ENCODE peak calls at places on chromosome 15, in six cellular contexts. P is mesenchymal stem cell, V is IMR-90, L is neuronal stem cell, N is H9, B is H1. Q is an unnamed sample.

GRCh38 chr15:89199734-89200133 is 21.6 kb downstream of the RLBP1 start:
- DNase-seq in V (no peak), N (peak; percentile 67), B (no peak), P (no peak), L (no peak), Q (no peak)

GRCh38 chr15:76905855-76906254 is 715 bp upstream of the SCAPER start:
- DNase-seq in P (no peak), N (no peak), V (no peak), L (no peak), B (no peak), Q (no peak)

GRCh38 chr15:25514522-25514921 is 75.7 kb upstream of the UBE3A start:
- DNase-seq in L (no peak), P (no peak), N (no peak), B (peak; percentile 40), V (no peak), Q (peak; percentile 31)

GRCh38 chr15:38895326-38896282 is 331.0 kb upstream of the RASGRP1 start:
- DNase-seq in B (no peak), P (peak; percentile 71), L (no peak), V (peak; percentile 89), N (no peak), Q (no peak)

GRCh38 chr15:33808720-33809119 is 159.6 kb upstream of the CHRM5 start:
- DNase-seq in N (no peak), L (no peak), V (no peak), P (no peak), B (no peak), Q (no peak)

GRCh38 chr15:31498329-31498728 is 171.7 kb downstream of the KLF13 start:
- DNase-seq in L (no peak), B (peak; percentile 19), P (no peak), N (peak; percentile 15), V (no peak), Q (no peak)

GRCh38 chr15:79467865-79468586 is 35.9 kb downstream of the MINAR1 start:
- DNase-seq in N (no peak), P (no peak), L (no peak), B (no peak), V (no peak), Q (peak; percentile 95)

GRCh38 chr15:67945951-67946700 is 106.3 kb upstream of the RNU6-1 start:
- DNase-seq in P (peak; percentile 57), N (peak; percentile 91), V (peak; percentile 44), B (peak; percentile 51), L (peak; percentile 58), Q (peak; percentile 51)

GRCh38 chr15:55737373-55737772 is 5.6 kb downstream of the PRTG start:
- DNase-seq in P (peak; percentile 77), L (peak; percentile 91), B (no peak), V (peak; percentile 5), N (no peak), Q (peak; percentile 70)

GRCh38 chr15:42858540-42858939 is 62.0 kb downstream of the TTBK2 start:
- DNase-seq in V (no peak), P (no peak), L (no peak), N (no peak), B (no peak), Q (peak; percentile 65)

GRCh38 chr15:82689147-82689546 is 20.5 kb downstream of the AP3B2 start:
- DNase-seq in L (no peak), P (no peak), V (no peak), B (no peak), N (no peak), Q (no peak)

GRCh38 chr15:101795455-101795854 is 7.9 kb upstream of the OR4F6 start:
- DNase-seq in B (no peak), N (no peak), V (peak; percentile 93), L (no peak), P (peak; percentile 73), Q (peak; percentile 19)

GRCh38 chr15:93880358-93880757 is 351.0 kb upstream of the MCTP2 start:
- DNase-seq in V (no peak), B (no peak), P (no peak), N (no peak), L (no peak), Q (no peak)

GRCh38 chr15:90483012-90483307 is 46.8 kb upstream of the CRTC3 start:
- DNase-seq in B (no peak), V (no peak), L (no peak), N (no peak), P (no peak), Q (no peak)

GRCh38 chr15:99251436-99251821 is at the start of gene LRRC28:
- DNase-seq in P (no peak), L (no peak), N (no peak), V (no peak), B (no peak), Q (no peak)
- H3K4ac ChIP-seq in P (peak within 1 kb of the TSS; percentile 24), L (no peak within 1 kb of the TSS), N (no peak within 1 kb of the TSS), V (peak within 1 kb of the TSS; percentile 93), B (no peak within 1 kb of the TSS), Q (peak within 1 kb of the TSS; percentile 0)

GRCh38 chr15:52292780-52293392 is 2.7 kb downstream of the MYO5C start:
- DNase-seq in P (no peak), V (no peak), N (no peak), L (no peak), B (no peak), Q (no peak)

GRCh38 chr15:52290800-52291199 is 4.8 kb downstream of the MYO5C start:
- DNase-seq in N (no peak), L (no peak), V (no peak), P (no peak), B (no peak), Q (no peak)

GRCh38 chr15:52291204-52291603 is 4.4 kb downstream of the MYO5C start:
- DNase-seq in V (no peak), P (no peak), L (no peak), B (peak; percentile 34), N (no peak), Q (no peak)

GRCh38 chr15:52294881-52295420 is 653 bp downstream of the MYO5C start:
- DNase-seq in L (no peak), B (no peak), N (no peak), P (no peak), V (no peak), Q (no peak)

GRCh38 chr15:52295421-52295991 is at the start of gene MYO5C:
- DNase-seq in N (peak; percentile 92), L (peak; percentile 52), V (no peak), B (peak; percentile 94), P (no peak), Q (peak; percentile 14)
- H2AFZ ChIP-seq in N (no peak within 1 kb of the TSS), L (peak within 1 kb of the TSS; percentile 97), V (peak within 1 kb of the TSS; percentile 78), B (peak within 1 kb of the TSS; percentile 58), P (peak within 1 kb of the TSS; percentile 5), Q (peak within 1 kb of the TSS; percentile 12)

GRCh38 chr15:66472176-66472999 is 25.2 kb downstream of the SNAPC5 start:
- DNase-seq in B (no peak), P (peak; percentile 50), L (no peak), N (no peak), V (peak; percentile 50), Q (peak; percentile 64)
- H3K18ac ChIP-seq in B (no peak overlapping the region), P (no peak overlapping the region), L (no peak overlapping the region), N (no peak overlapping the region), V (no peak overlapping the region), Q (no peak overlapping the region)

GRCh38 chr15:27676647-27677046 is 422.5 kb downstream of the OCA2 start:
- DNase-seq in B (peak; percentile 29), P (no peak), N (no peak), L (no peak), V (no peak), Q (no peak)

GRCh38 chr15:27679621-27680521 is 419.2 kb downstream of the OCA2 start:
- DNase-seq in V (no peak), L (no peak), B (no peak), P (no peak), N (peak; percentile 50), Q (no peak)

GRCh38 chr15:27675571-27675970 is 423.5 kb downstream of the OCA2 start:
- DNase-seq in V (no peak), L (no peak), B (peak; percentile 7), P (no peak), N (no peak), Q (no peak)

GRCh38 chr15:27679203-27679602 is 419.9 kb downstream of the OCA2 start:
- DNase-seq in L (no peak), V (no peak), B (no peak), P (no peak), N (no peak), Q (no peak)

DNA sequence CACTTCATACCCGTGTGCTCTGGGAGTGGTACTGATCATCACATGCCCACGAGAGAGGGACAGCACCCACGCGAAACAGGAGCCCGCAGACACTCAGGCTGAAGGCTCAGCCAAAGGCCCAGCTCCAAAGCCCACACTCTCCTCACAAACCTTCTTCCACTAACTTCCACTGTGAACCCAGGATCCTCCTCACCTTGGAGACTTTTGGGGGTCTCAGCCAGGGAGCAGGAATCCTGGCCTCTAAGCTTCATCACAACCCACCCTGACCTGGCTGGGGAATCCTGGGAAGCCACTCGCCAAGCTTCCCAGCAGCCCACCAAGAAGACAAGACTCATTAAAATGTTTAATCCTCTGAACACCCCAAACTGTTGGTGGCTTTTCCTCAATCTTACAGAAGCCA is 421.2 kb downstream of the OCA2 start:
- DNase-seq in V (no peak), N (no peak), L (no peak), P (no peak), B (no peak), Q (no peak)
- H3K4ac ChIP-seq in V (no peak overlapping the region), N (no peak overlapping the region), L (no peak overlapping the region), P (no peak overlapping the region), B (no peak overlapping the region), Q (no peak overlapping the region)

GRCh38 chr15:45328663-45329062 is 49.7 kb downstream of the GATM start:
- DNase-seq in N (no peak), L (no peak), B (no peak), V (no peak), P (no peak), Q (no peak)
- H2AFZ ChIP-seq in N (no peak overlapping the region), L (no peak overlapping the region), B (no peak overlapping the region), V (no peak overlapping the region), P (no peak overlapping the region), Q (no peak overlapping the region)

DNA sequence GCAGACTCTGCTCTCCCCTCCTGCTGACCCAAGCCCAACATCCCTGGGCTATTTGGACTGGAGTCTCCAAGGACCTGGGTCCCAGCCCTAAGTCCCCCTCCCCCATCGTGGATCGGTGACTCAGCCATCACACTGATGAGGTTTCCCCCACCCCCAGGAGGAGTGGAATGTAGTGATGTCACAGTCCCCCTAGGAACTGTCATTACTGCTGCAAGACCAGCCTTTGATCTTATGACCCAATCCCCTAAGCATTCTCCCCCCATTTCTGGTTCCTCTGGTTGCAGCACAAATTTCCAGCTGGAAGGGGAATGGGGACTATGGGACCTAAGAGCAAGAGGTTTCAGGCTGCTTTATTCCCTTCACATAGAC is 63.4 kb upstream of the CSPG4 start:
- DNase-seq in B (no peak), V (peak; percentile 54), L (no peak), N (no peak), P (peak; percentile 75), Q (peak; percentile 37)
- H3K18ac ChIP-seq in B (peak overlapping the region; percentile 16), V (no peak overlapping the region), L (no peak overlapping the region), N (no peak overlapping the region), P (peak overlapping the region; percentile 64), Q (peak overlapping the region; percentile 80)